ENCODE peak calls at places on chromosomes 5 and 9, in nine cellular contexts. One of them, this sample, is unnamed.

GRCh38 chr9:112111461-112111860 is 63.6 kb downstream of the SUSD1 start:
- DNase-seq in NCI-H510A treated with DMSO at 0.1 percent for 48 hours: no peak
- DNase-seq in ovary: no peak
- DNase-seq in H7: no peak
- DNase-seq in activated T-helper 9 cell treated with anti-CD3 and anti-CD28 coated beads, Interleukin-2, amount 50 U/mL, for 16 hours: no peak
- DNase-seq in NB4: no peak
- DNase-seq in hippocampal formation: no peak
- DNase-seq in CD4-positive, CD25-positive, alpha-beta regulatory T cell: no peak
- DNase-seq in left ventricle myocardium superior: no peak
- DNase-seq in this sample: no peak

GRCh38 chr9:22416692-22417060 is 29.9 kb upstream of the DMRTA1 start:
- DNase-seq in NCI-H510A treated with DMSO at 0.1 percent for 48 hours: no peak
- DNase-seq in ovary: no peak
- DNase-seq in H7: no peak
- DNase-seq in activated T-helper 9 cell treated with anti-CD3 and anti-CD28 coated beads, Interleukin-2, amount 50 U/mL, for 16 hours: no peak
- DNase-seq in NB4: no peak
- DNase-seq in hippocampal formation: no peak
- DNase-seq in CD4-positive, CD25-positive, alpha-beta regulatory T cell: no peak
- DNase-seq in left ventricle myocardium superior: no peak
- DNase-seq in this sample: no peak

GRCh38 chr9:106921341-106921899 is 58.5 kb downstream of the ZNF462 start:
- DNase-seq in NCI-H510A treated with DMSO at 0.1 percent for 48 hours: peak
- DNase-seq in ovary: peak
- DNase-seq in H7: no peak
- DNase-seq in activated T-helper 9 cell treated with anti-CD3 and anti-CD28 coated beads, Interleukin-2, amount 50 U/mL, for 16 hours: no peak
- DNase-seq in NB4: peak
- DNase-seq in hippocampal formation: peak
- DNase-seq in CD4-positive, CD25-positive, alpha-beta regulatory T cell: peak
- DNase-seq in left ventricle myocardium superior: no peak
- DNase-seq in this sample: no peak

GRCh38 chr5:55672477-55672911 is 39.6 kb downstream of the SLC38A9 start:
- DNase-seq in NCI-H510A treated with DMSO at 0.1 percent for 48 hours: no peak
- DNase-seq in ovary: no peak
- DNase-seq in H7: no peak
- DNase-seq in activated T-helper 9 cell treated with anti-CD3 and anti-CD28 coated beads, Interleukin-2, amount 50 U/mL, for 16 hours: no peak
- DNase-seq in NB4: no peak
- DNase-seq in hippocampal formation: peak
- DNase-seq in CD4-positive, CD25-positive, alpha-beta regulatory T cell: no peak
- DNase-seq in left ventricle myocardium superior: no peak
- DNase-seq in this sample: no peak

GRCh38 chr9:121053544-121053943 is 3.5 kb upstream of the C5 start:
- DNase-seq in NCI-H510A treated with DMSO at 0.1 percent for 48 hours: no peak
- DNase-seq in ovary: no peak
- DNase-seq in H7: no peak
- DNase-seq in activated T-helper 9 cell treated with anti-CD3 and anti-CD28 coated beads, Interleukin-2, amount 50 U/mL, for 16 hours: no peak
- DNase-seq in NB4: no peak
- DNase-seq in hippocampal formation: no peak
- DNase-seq in CD4-positive, CD25-positive, alpha-beta regulatory T cell: no peak
- DNase-seq in left ventricle myocardium superior: no peak
- DNase-seq in this sample: no peak

GRCh38 chr9:33162721-33163311 is 4.3 kb downstream of the B4GALT1 start:
- DNase-seq in NCI-H510A treated with DMSO at 0.1 percent for 48 hours: no peak
- DNase-seq in ovary: peak
- DNase-seq in H7: no peak
- DNase-seq in activated T-helper 9 cell treated with anti-CD3 and anti-CD28 coated beads, Interleukin-2, amount 50 U/mL, for 16 hours: no peak
- DNase-seq in NB4: no peak
- DNase-seq in hippocampal formation: no peak
- DNase-seq in CD4-positive, CD25-positive, alpha-beta regulatory T cell: no peak
- DNase-seq in left ventricle myocardium superior: peak
- DNase-seq in this sample: no peak

GRCh38 chr9:4359016-4359415 is 59.1 kb upstream of the GLIS3 start:
- DNase-seq in NCI-H510A treated with DMSO at 0.1 percent for 48 hours: no peak
- DNase-seq in ovary: no peak
- DNase-seq in H7: no peak
- DNase-seq in activated T-helper 9 cell treated with anti-CD3 and anti-CD28 coated beads, Interleukin-2, amount 50 U/mL, for 16 hours: no peak
- DNase-seq in NB4: no peak
- DNase-seq in hippocampal formation: no peak
- DNase-seq in CD4-positive, CD25-positive, alpha-beta regulatory T cell: no peak
- DNase-seq in left ventricle myocardium superior: no peak
- DNase-seq in this sample: no peak

GRCh38 chr9:114371986-114372917 is 15.5 kb downstream of the AKNA start:
- DNase-seq in NCI-H510A treated with DMSO at 0.1 percent for 48 hours: no peak
- DNase-seq in ovary: peak
- DNase-seq in H7: peak
- DNase-seq in activated T-helper 9 cell treated with anti-CD3 and anti-CD28 coated beads, Interleukin-2, amount 50 U/mL, for 16 hours: no peak
- DNase-seq in NB4: peak
- DNase-seq in hippocampal formation: no peak
- DNase-seq in CD4-positive, CD25-positive, alpha-beta regulatory T cell: peak
- DNase-seq in left ventricle myocardium superior: no peak
- DNase-seq in this sample: no peak

GRCh38 chr5:123717139-123717538 is 205.2 kb downstream of the CSNK1G3 start:
- DNase-seq in NCI-H510A treated with DMSO at 0.1 percent for 48 hours: no peak
- DNase-seq in ovary: no peak
- DNase-seq in H7: no peak
- DNase-seq in activated T-helper 9 cell treated with anti-CD3 and anti-CD28 coated beads, Interleukin-2, amount 50 U/mL, for 16 hours: no peak
- DNase-seq in NB4: no peak
- DNase-seq in hippocampal formation: no peak
- DNase-seq in CD4-positive, CD25-positive, alpha-beta regulatory T cell: no peak
- DNase-seq in left ventricle myocardium superior: no peak
- DNase-seq in this sample: no peak

GRCh38 chr9:34896112-34896511 is 62.0 kb upstream of the PHF24 start:
- DNase-seq in NCI-H510A treated with DMSO at 0.1 percent for 48 hours: no peak
- DNase-seq in ovary: no peak
- DNase-seq in H7: no peak
- DNase-seq in activated T-helper 9 cell treated with anti-CD3 and anti-CD28 coated beads, Interleukin-2, amount 50 U/mL, for 16 hours: no peak
- DNase-seq in NB4: peak
- DNase-seq in hippocampal formation: no peak
- DNase-seq in CD4-positive, CD25-positive, alpha-beta regulatory T cell: no peak
- DNase-seq in left ventricle myocardium superior: no peak
- DNase-seq in this sample: no peak

This sample was measured in iPS-NIHi11.